ENCODE peak calls at places on chromosomes 13 and 19, in eight cellular contexts. O is posterior cingulate gyrus; K is activated CD4-positive, CD25-positive, alpha-beta regulatory T cell treated with anti-CD3 and anti-CD28 coated beads, Interleukin-2, amount 50 U/mL, for 72 hours; L is HS-5; V is erythroblast; Z is GM12864; G is right atrium auricular region; U is GDM1. M is an unnamed sample.

GRCh38 chr19:45215391-45216191 is 29.6 kb downstream of the EXOC3L2 start:
- DNase-seq in L (no peak), O (no peak), Z (no peak), K (no peak), G (no peak), V (no peak), U (no peak), M (peak; percentile 2)

GRCh38 chr13:112325142-112325808 is 50.9 kb upstream of the SPACA7 start:
- DNase-seq in U (no peak), G (no peak), V (no peak), K (no peak), L (no peak), O (no peak), Z (no peak), M (no peak)

GRCh38 chr19:51157265-51157664 is 15.2 kb downstream of the SIGLEC7 start:
- DNase-seq in G (no peak), U (no peak), Z (no peak), V (no peak), L (no peak), O (no peak), K (no peak), M (no peak)

GRCh38 chr13:46295531-46296464 is 84.1 kb downstream of the LRRC63 start:
- DNase-seq in V (peak; percentile 32), Z (peak; percentile 47), O (no peak), U (no peak), G (peak; percentile 68), L (peak; percentile 72), K (no peak), M (peak; percentile 77)

GRCh38 chr13:99979453-99980200 is 2.0 kb upstream of the ZIC2 start:
- DNase-seq in G (peak; percentile 54), U (no peak), Z (no peak), K (peak; percentile 30), O (no peak), V (no peak), L (no peak), M (no peak)

GRCh38 chr19:22286151-22286810 is at the start of gene ZNF729:
- DNase-seq in K (no peak), O (peak; percentile 71), V (no peak), Z (no peak), U (no peak), L (no peak), G (no peak), M (no peak)

GRCh38 chr19:35124098-35125060 is 8.8 kb downstream of the FXYD3 start:
- DNase-seq in O (peak; percentile 98), U (no peak), V (peak; percentile 86), G (peak; percentile 96), K (peak; percentile 87), Z (peak; percentile 45), L (peak; percentile 70), M (peak; percentile 61)

GRCh38 chr13:111937763-111938375 is 129.1 kb upstream of the SOX1 start:
- DNase-seq in G (peak; percentile 21), L (no peak), O (no peak), U (no peak), Z (no peak), K (no peak), V (no peak), M (no peak)

GRCh38 chr19:1243768-1244692 is 2.5 kb downstream of the ATP5F1D start:
- DNase-seq in Z (no peak), V (peak; percentile 86), U (peak; percentile 65), O (peak; percentile 94), K (peak; percentile 82), G (peak; percentile 89), L (no peak), M (no peak)

GRCh38 chr19:43620061-43621001 is 902 bp upstream of the ZNF428 start:
- DNase-seq in G (no peak), Z (no peak), U (no peak), O (no peak), L (no peak), K (no peak), V (no peak), M (no peak)

GRCh38 chr19:15154002-15154612 is 46.7 kb downstream of the NOTCH3 start:
- DNase-seq in K (no peak), Z (no peak), V (peak; percentile 37), L (no peak), U (no peak), G (no peak), O (no peak), M (no peak)

GRCh38 chr19:13484141-13484540 is 22.1 kb downstream of the CACNA1A start:
- DNase-seq in L (no peak), O (no peak), U (no peak), G (no peak), K (no peak), V (no peak), Z (no peak), M (no peak)

GRCh38 chr19:4676955-4677731 is 7.0 kb upstream of the MYDGF start:
- DNase-seq in O (peak; percentile 88), U (no peak), V (peak; percentile 62), L (no peak), G (no peak), Z (no peak), K (no peak), M (no peak)

GRCh38 chr13:28136916-28137315 is 1.4 kb upstream of the PAN3 start:
- DNase-seq in U (no peak), G (no peak), K (no peak), Z (no peak), V (peak; percentile 74), O (no peak), L (no peak), M (no peak)

GRCh38 chr13:40102854-40103253 is 447.4 kb downstream of the COG6 start:
- DNase-seq in U (no peak), V (no peak), L (no peak), K (peak; percentile 80), G (no peak), Z (no peak), O (peak; percentile 83), M (peak; percentile 90)

GRCh38 chr13:110379905-110380341 is 72.8 kb downstream of the COL4A2 start:
- DNase-seq in Z (no peak), K (no peak), U (no peak), V (no peak), O (no peak), L (no peak), G (no peak), M (no peak)

GRCh38 chr19:33780746-33781145 is 15.9 kb upstream of the KCTD15 start:
- DNase-seq in Z (no peak), G (no peak), V (no peak), O (no peak), K (no peak), U (no peak), L (no peak), M (no peak)

GRCh38 chr13:33276581-33276980 is 9.0 kb downstream of the STARD13 start:
- DNase-seq in V (no peak), O (no peak), U (no peak), K (no peak), G (no peak), L (no peak), Z (no peak), M (no peak)

GRCh38 chr13:72462726-72463125 is 264.7 kb downstream of the MZT1 start:
- DNase-seq in G (no peak), U (no peak), Z (no peak), L (no peak), V (no peak), K (no peak), O (no peak), M (no peak)

GRCh38 chr19:48390188-48391099 is 907 bp downstream of the KDELR1 start:
- DNase-seq in L (no peak), K (peak; percentile 67), O (peak; percentile 85), Z (no peak), U (peak; percentile 31), G (peak; percentile 73), V (peak; percentile 81), M (no peak)

GRCh38 chr19:50505856-50506611 is 5.0 kb downstream of the JOSD2 start:
- DNase-seq in K (no peak), L (no peak), V (no peak), Z (no peak), G (no peak), U (no peak), O (peak; percentile 64), M (no peak)

GRCh38 chr19:16257509-16258002 is 59.8 kb downstream of the AP1M1 start:
- DNase-seq in K (no peak), U (no peak), L (no peak), V (no peak), Z (no peak), G (no peak), O (no peak), M (no peak)

GRCh38 chr19:49983645-49984229 is 22.8 kb upstream of the SIGLEC11 start:
- DNase-seq in O (peak; percentile 81), K (peak; percentile 85), Z (no peak), L (no peak), V (peak; percentile 62), G (peak; percentile 65), U (peak; percentile 34), M (no peak)

GRCh38 chr13:99415851-99416331 is 85.4 kb upstream of the TM9SF2 start:
- DNase-seq in K (no peak), G (no peak), O (peak; percentile 33), V (no peak), U (no peak), L (no peak), Z (no peak), M (no peak)

GRCh38 chr13:48234652-48235099 is 1.7 kb downstream of the ITM2B start:
- DNase-seq in Z (no peak), G (no peak), K (no peak), O (no peak), U (no peak), L (no peak), V (peak; percentile 24), M (no peak)

GRCh38 chr19:49997709-49998108 is 27.5 kb downstream of the VRK3 start:
- DNase-seq in L (no peak), K (no peak), G (no peak), V (peak; percentile 30), Z (no peak), O (peak; percentile 20), U (peak; percentile 23), M (no peak)

GRCh38 chr19:53102701-53103140 is 501 bp downstream of the ZNF160 start:
- DNase-seq in G (peak; percentile 61), V (peak; percentile 65), L (peak; percentile 10), O (peak; percentile 68), U (peak; percentile 5), K (peak; percentile 51), Z (no peak), M (no peak)

GRCh38 chr13:33934936-33935510 is 117.1 kb downstream of the RFC3 start:
- DNase-seq in K (no peak), Z (no peak), O (no peak), G (no peak), L (no peak), U (no peak), V (no peak), M (no peak)

M was measured in kidney epithelial cell.